ENCODE peak calls at places on chromosomes 6 and 20, in ten cellular contexts. O is IMR-90, Y is PC-3, R is fibroblast of the aortic adventitia, B is fibroblast of lung, A is endothelial cell, P is left lung, X is HCT116, H is heart right ventricle, Z is OCI-LY7. D is an unnamed sample.

GRCh38 chr6:140082867-140083297 is 708.4 kb upstream of the CITED2 start:
- DNase-seq in H (no peak), Z (no peak), P (no peak), A (no peak), B (peak; percentile 88), Y (peak; percentile 51), X (no peak), R (peak; percentile 74), O (peak; percentile 60), D (no peak)

GRCh38 chr6:13422601-13423247 is 64.7 kb downstream of the GFOD1 start:
- DNase-seq in X (no peak), H (no peak), B (no peak), Z (no peak), P (no peak), R (no peak), Y (no peak), O (peak; percentile 36), A (peak; percentile 40), D (no peak)

GRCh38 chr6:88166901-88167624 is 916 bp upstream of the CNR1 start:
- DNase-seq in R (no peak), B (no peak), A (peak; percentile 14), X (no peak), P (no peak), O (no peak), Z (peak; percentile 70), Y (no peak), H (peak; percentile 10), D (no peak)

GRCh38 chr20:35776513-35777101 is 4.8 kb downstream of the PHF20 start:
- DNase-seq in O (peak; percentile 55), R (peak; percentile 73), Z (no peak), H (peak; percentile 17), Y (peak; percentile 57), B (peak; percentile 57), P (no peak), A (no peak), X (no peak), D (no peak)

GRCh38 chr6:52375780-52376556 is 14.0 kb downstream of the PAQR8 start:
- DNase-seq in R (no peak), O (no peak), P (no peak), A (no peak), Z (no peak), X (no peak), B (no peak), Y (no peak), H (no peak), D (no peak)

GRCh38 chr6:11410539-11411307 is 126.8 kb upstream of the TMEM170B start:
- DNase-seq in P (no peak), Z (no peak), A (no peak), O (no peak), R (no peak), B (no peak), H (no peak), X (no peak), Y (no peak), D (no peak)

GRCh38 chr6:37731888-37732287 is 34.2 kb upstream of the MDGA1 start:
- DNase-seq in Y (no peak), X (no peak), P (no peak), R (no peak), A (no peak), O (no peak), Z (peak; percentile 59), B (no peak), H (no peak), D (no peak)

GRCh38 chr20:10319855-10320254 is 101.2 kb downstream of the SNAP25 start:
- DNase-seq in Z (no peak), A (no peak), X (no peak), O (no peak), B (no peak), P (no peak), R (no peak), Y (no peak), H (no peak), D (no peak)

GRCh38 chr20:49165611-49166010 is 22.5 kb downstream of the STAU1 start:
- DNase-seq in P (no peak), X (no peak), B (no peak), Z (no peak), Y (no peak), A (no peak), H (no peak), R (no peak), O (no peak), D (no peak)
- TF ChIP-seq CTCF in P (no peak), X (no peak), B (no peak), Z (no peak), Y (no peak), A (no peak), H (no peak), R (no peak), O (no peak), D (no peak)

DNA sequence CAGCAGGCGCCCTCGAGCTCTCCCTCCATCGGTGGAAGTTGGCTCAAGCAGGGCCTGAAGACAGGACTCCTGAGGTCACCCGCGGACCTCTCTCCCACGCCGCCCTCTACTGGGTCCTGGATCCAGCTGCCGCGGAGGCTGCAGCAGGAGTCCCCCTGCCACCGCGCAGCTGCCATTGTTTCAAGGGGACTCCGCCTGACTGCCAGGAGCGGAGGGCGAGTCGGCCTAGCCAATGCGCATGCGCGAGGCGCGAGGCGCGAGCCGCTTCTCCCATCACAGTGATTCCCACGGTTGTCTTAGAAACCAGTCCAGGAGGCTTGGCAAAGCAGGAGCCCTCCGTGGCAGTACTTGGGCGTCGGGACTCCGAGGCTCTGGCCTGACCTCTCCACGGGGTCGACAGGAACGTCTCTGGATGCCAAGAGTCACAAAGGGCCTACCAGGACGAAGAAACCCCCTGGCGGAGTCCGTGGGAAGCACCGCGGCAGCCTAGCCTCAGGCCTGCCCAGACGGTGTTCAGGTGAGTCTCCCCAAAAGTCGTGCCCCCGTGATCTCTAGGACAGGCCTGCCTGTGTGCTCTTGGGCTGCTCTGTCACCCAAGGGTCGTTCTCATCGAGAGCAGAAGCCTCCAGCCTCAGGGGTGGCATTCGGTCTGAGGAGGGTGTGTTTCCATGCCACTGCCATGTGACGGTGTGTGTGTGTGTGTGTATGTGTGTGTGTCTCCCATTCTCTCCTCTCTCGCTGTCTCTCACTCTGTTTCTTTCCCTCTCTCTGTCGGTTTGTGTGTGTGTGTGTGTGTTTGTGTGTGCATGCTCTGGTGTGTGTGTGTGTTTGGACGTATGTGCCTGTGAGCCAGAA is 290.6 kb upstream of the ZNF337 start:
- DNase-seq in H (peak; percentile 60), P (no peak), X (no peak), B (peak; percentile 6), O (peak; percentile 10), R (peak; percentile 24), Y (no peak), A (peak; percentile 53), Z (peak; percentile 58), D (no peak)
- TF ChIP-seq CTCF in H (peak; percentile 41), P (peak; percentile 27), X (no peak), B (peak; percentile 9), O (no peak), R (peak; percentile 45), Y (no peak), A (no peak), Z (peak; percentile 56), D (peak; percentile 28)

DNA sequence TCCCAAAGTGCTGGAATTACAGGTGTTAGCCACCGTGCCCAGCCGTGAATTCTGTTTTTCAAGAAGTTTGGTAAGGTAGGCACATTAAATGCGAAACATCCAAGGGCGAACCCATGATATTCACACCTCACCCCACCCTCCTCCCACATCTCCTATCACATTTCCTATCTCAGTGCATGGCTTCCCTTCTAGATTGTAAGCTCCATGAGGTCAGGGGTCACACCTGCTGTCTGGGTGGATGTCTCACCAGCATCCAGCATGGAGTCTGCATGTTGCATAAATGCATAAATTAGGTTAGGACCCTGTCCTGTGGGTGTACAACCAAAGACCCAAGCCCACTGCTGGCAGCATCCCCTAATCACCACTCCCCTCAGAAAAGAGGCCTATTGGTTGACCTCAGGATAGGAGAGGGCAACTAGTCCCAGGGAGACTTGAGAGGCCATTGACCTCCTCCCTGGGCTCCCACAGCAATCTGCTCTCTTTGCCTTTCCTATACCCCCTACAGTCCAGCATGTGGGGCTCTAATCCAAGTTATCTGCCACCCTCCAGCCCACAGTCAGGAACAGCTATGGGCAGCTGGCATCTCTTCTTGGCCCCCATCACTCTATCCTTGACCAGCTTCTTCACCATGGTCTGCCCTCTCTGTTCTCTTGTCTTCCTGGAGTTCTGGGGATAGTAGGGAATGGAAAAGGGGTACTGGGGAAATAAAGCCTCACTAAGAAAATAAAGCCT is 4.2 kb downstream of the PRRT1 start:
- DNase-seq in P (no peak), X (no peak), O (no peak), Y (no peak), R (no peak), H (no peak), B (no peak), Z (no peak), A (no peak), D (no peak)
- TF ChIP-seq CTCF in P (no peak), X (no peak), O (no peak), Y (no peak), R (no peak), H (no peak), B (no peak), Z (no peak), A (no peak), D (no peak)

GRCh38 chr6:113860165-113860955 is 3.2 kb downstream of the MARCKS start:
- DNase-seq in Z (no peak), Y (peak; percentile 22), B (peak; percentile 58), A (peak; percentile 49), P (peak; percentile 38), O (peak; percentile 45), X (no peak), H (peak; percentile 42), R (peak; percentile 70), D (no peak)

GRCh38 chr6:113858605-113859348 is 1.6 kb downstream of the MARCKS start:
- DNase-seq in R (peak; percentile 93), X (peak; percentile 77), Z (peak; percentile 75), A (peak; percentile 97), H (peak; percentile 91), B (peak; percentile 86), Y (peak; percentile 87), O (peak; percentile 87), P (peak; percentile 89), D (peak; percentile 88)

GRCh38 chr6:113857565-113858066 is 471 bp downstream of the MARCKS start:
- DNase-seq in P (no peak), H (peak; percentile 29), O (no peak), X (no peak), B (no peak), R (no peak), Z (no peak), A (peak; percentile 8), Y (no peak), D (no peak)

GRCh38 chr6:113858067-113858604 is 991 bp downstream of the MARCKS start:
- DNase-seq in A (peak; percentile 22), R (peak; percentile 53), O (peak; percentile 29), P (peak; percentile 44), Y (peak; percentile 15), X (no peak), B (peak; percentile 52), H (peak; percentile 33), Z (no peak), D (no peak)

DNA sequence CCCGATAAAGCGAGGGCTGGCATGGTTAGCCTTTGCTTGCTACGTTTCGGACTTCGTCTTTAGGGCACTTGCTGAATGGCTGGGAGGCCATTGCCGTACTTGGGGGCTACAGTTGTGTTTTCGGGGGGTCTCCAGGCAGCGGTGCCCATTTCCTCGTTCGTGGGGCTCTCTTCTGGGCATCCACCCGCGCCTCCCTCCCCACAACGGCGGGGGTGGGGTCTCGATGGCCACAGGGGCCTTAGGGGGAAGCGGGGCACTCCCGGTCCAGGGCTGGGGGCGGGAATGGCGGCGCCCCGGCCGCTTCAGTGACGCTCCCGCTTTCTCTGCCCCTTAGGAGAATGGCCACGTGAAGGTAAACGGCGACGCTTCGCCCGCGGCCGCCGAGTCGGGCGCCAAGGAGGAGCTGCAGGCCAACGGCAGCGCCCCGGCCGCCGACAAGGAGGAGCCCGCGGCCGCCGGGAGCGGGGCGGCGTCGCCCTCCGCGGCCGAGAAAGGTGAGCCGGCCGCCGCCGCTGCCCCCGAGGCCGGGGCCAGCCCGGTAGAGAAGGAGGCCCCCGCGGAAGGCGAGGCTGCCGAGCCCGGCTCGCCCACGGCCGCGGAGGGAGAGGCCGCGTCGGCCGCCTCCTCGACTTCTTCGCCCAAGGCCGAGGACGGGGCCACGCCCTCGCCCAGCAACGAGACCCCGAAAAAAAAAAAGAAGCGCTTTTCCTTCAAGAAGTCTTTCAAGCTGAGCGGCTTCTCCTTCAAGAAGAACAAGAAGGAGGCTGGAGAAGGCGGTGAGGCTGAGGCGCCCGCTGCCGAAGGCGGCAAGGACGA is 2.4 kb downstream of the MARCKS start:
- DNase-seq in A (peak; percentile 24), Y (peak; percentile 32), R (peak; percentile 63), O (peak; percentile 26), P (peak; percentile 44), B (peak; percentile 55), X (no peak), Z (no peak), H (peak; percentile 48), D (no peak)
- TF ChIP-seq CTCF in A (no peak), Y (no peak), R (no peak), O (no peak), P (no peak), B (no peak), X (no peak), Z (no peak), H (no peak), D (no peak)